ENCODE peak calls at places on chromosomes 3 and 15, in six cellular contexts. One of them, this sample, is unnamed.

GRCh38 chr15:53564647-53565046 is 194.8 kb downstream of the WDR72 start:
- DNase-seq in Kasumi-1: no peak
- DNase-seq in AG09319: no peak
- DNase-seq in NCI-H345: no peak
- DNase-seq in PC-3: no peak
- DNase-seq in T-cell: no peak
- DNase-seq in this sample: no peak

GRCh38 chr15:91853968-91854943 is 748 bp downstream of the SLCO3A1 start:
- DNase-seq in Kasumi-1: peak
- DNase-seq in AG09319: no peak
- DNase-seq in NCI-H345: peak
- DNase-seq in PC-3: no peak
- DNase-seq in T-cell: no peak
- DNase-seq in this sample: no peak

GRCh38 chr15:44427756-44428724 is 611 bp downstream of the CTDSPL2 start:
- DNase-seq in Kasumi-1: no peak
- DNase-seq in AG09319: peak
- DNase-seq in NCI-H345: peak
- DNase-seq in PC-3: peak
- DNase-seq in T-cell: no peak
- DNase-seq in this sample: no peak

GRCh38 chr3:116005404-116005803 is 382.1 kb downstream of the GAP43 start:
- DNase-seq in Kasumi-1: no peak
- DNase-seq in AG09319: peak
- DNase-seq in NCI-H345: no peak
- DNase-seq in PC-3: peak
- DNase-seq in T-cell: no peak
- DNase-seq in this sample: no peak

GRCh38 chr3:129558076-129558771 is 15.2 kb downstream of the H1-8 start:
- DNase-seq in Kasumi-1: no peak
- DNase-seq in AG09319: no peak
- DNase-seq in NCI-H345: no peak
- DNase-seq in PC-3: no peak
- DNase-seq in T-cell: no peak
- DNase-seq in this sample: no peak

GRCh38 chr15:69576035-69576526 is 123.5 kb downstream of the RPLP1 start:
- DNase-seq in Kasumi-1: peak
- DNase-seq in AG09319: no peak
- DNase-seq in NCI-H345: peak
- DNase-seq in PC-3: peak
- DNase-seq in T-cell: peak
- DNase-seq in this sample: peak

GRCh38 chr15:60392601-60392985 is 5.2 kb downstream of the ANXA2 start:
- DNase-seq in Kasumi-1: no peak
- DNase-seq in AG09319: no peak
- DNase-seq in NCI-H345: peak
- DNase-seq in PC-3: peak
- DNase-seq in T-cell: no peak
- DNase-seq in this sample: no peak

GRCh38 chr3:52226229-52226817 is 878 bp upstream of the TLR9 start:
- DNase-seq in Kasumi-1: no peak
- DNase-seq in AG09319: no peak
- DNase-seq in NCI-H345: no peak
- DNase-seq in PC-3: no peak
- DNase-seq in T-cell: no peak
- DNase-seq in this sample: no peak

GRCh38 chr15:99149366-99149765 is 44.5 kb downstream of the SYNM start:
- DNase-seq in Kasumi-1: no peak
- DNase-seq in AG09319: no peak
- DNase-seq in NCI-H345: no peak
- DNase-seq in PC-3: no peak
- DNase-seq in T-cell: no peak
- DNase-seq in this sample: no peak

This sample was measured in ureter.